ENCODE peak calls at places on chromosome 4, in four cellular contexts. X is cardiac muscle cell; H is activated CD4-positive, alpha-beta T cell treated with anti-CD3 and anti-CD28 coated beads, Interleukin-2, amount 50 U/mL, for 48 hours; T is NCI-H1092 treated with DMSO at 0.1 percent for 48 hours. M is an unnamed sample.

GRCh38 chr4:2811830-2812599 is 19.1 kb downstream of the SH3BP2 start:
- DNase-seq in T (peak), H (peak), X (peak), M (no peak)

GRCh38 chr4:76977731-76978350 is 28.3 kb downstream of the SEPTIN11 start:
- DNase-seq in T (no peak), X (no peak), H (no peak), M (no peak)

GRCh38 chr4:163495900-163496299 is 1.4 kb downstream of the TMA16 start:
- DNase-seq in X (no peak), H (no peak), T (no peak), M (no peak)

GRCh38 chr4:30720656-30721352 is 635 bp downstream of the PCDH7 start:
- DNase-seq in X (peak), H (no peak), T (peak), M (no peak)

GRCh38 chr4:54155936-54156335 is 56.0 kb downstream of the GSX2 start:
- DNase-seq in H (no peak), T (no peak), X (no peak), M (no peak)

GRCh38 chr4:126267689-126268088 is 952.9 kb downstream of the FAT4 start:
- DNase-seq in X (no peak), T (no peak), H (no peak), M (no peak)

GRCh38 chr4:124334119-124334518 is 378.4 kb downstream of the ANKRD50 start:
- DNase-seq in T (peak), H (no peak), X (peak), M (no peak)

GRCh38 chr4:57426779-57427395 is 316.7 kb upstream of the IGFBP7 start:
- DNase-seq in T (peak), X (peak), H (peak), M (peak)

GRCh38 chr4:107292979-107293378 is 256.9 kb upstream of the DKK2 start:
- DNase-seq in T (no peak), X (no peak), H (no peak), M (no peak)

GRCh38 chr4:29310252-29310651 is 1409.9 kb upstream of the PCDH7 start:
- DNase-seq in T (no peak), X (no peak), H (no peak), M (no peak)

GRCh38 chr4:95606739-95607138 is 58.0 kb upstream of the UNC5C start:
- DNase-seq in T (no peak), X (no peak), H (no peak), M (no peak)

GRCh38 chr4:142883433-142883832 is 37.3 kb upstream of the INPP4B start:
- DNase-seq in T (peak), X (peak), H (no peak), M (no peak)

GRCh38 chr4:2417196-2417764 is 1.2 kb downstream of the ZFYVE28 start:
- DNase-seq in X (peak), T (no peak), H (peak), M (no peak)

GRCh38 chr4:1501754-1502500 is 95.7 kb upstream of the NKX1-1 start:
- DNase-seq in H (no peak), X (no peak), T (no peak), M (no peak)

GRCh38 chr4:111979921-111980320 is 165.3 kb upstream of the FAM241A start:
- DNase-seq in H (no peak), T (no peak), X (no peak), M (no peak)

GRCh38 chr4:152807294-152807829 is 27.6 kb downstream of the ARFIP1 start:
- DNase-seq in H (no peak), X (no peak), T (no peak), M (no peak)

GRCh38 chr4:10092481-10093272 is 23.9 kb downstream of the WDR1 start:
- DNase-seq in H (no peak), X (peak), T (no peak), M (no peak)

GRCh38 chr4:52942936-52943335 is 80.8 kb downstream of the RASL11B start:
- DNase-seq in X (no peak), H (no peak), T (no peak), M (no peak)

GRCh38 chr4:173509031-173510001 is 20.7 kb downstream of the HAND2 start:
- DNase-seq in X (peak), H (no peak), T (no peak), M (no peak)

M was measured in stimulated activated CD4-positive, alpha-beta T cell treated with anti-CD3 and anti-CD28 coated beads, Interleukin-12 subunit alpha, Interleukin-12 subunit beta, amount 100 ng/mL, for 48 hours.